ENCODE peak calls at places on chromosomes 12 and 14, in six cellular contexts. E is HTR-8/SVneo; T is CD4-positive, CD25-positive, alpha-beta regulatory T cell; O is SK-N-DZ; L is pons; I is RWPE1. D is an unnamed sample.

GRCh38 chr12:5276327-5276880 is 155.5 kb upstream of the NTF3 start:
- DNase-seq in E (no peak), T (no peak), O (no peak), L (no peak), I (no peak), D (no peak)

GRCh38 chr12:105474672-105475071 is 144.2 kb downstream of the C12orf75 start:
- DNase-seq in E (no peak), T (no peak), O (no peak), L (no peak), I (peak), D (peak)

GRCh38 chr12:49352351-49352750 is 5.7 kb downstream of the DNAJC22 start:
- DNase-seq in E (no peak), T (no peak), O (no peak), L (no peak), I (no peak), D (no peak)

GRCh38 chr12:119692410-119692809 is 24.5 kb downstream of the PRKAB1 start:
- DNase-seq in E (no peak), T (no peak), O (no peak), L (no peak), I (no peak), D (no peak)

GRCh38 chr12:66627270-66627987 is 51.4 kb downstream of the GRIP1 start:
- DNase-seq in E (no peak), T (no peak), O (no peak), L (no peak), I (no peak), D (no peak)

GRCh38 chr12:106417926-106418910 is 60.7 kb downstream of the POLR3B start:
- DNase-seq in E (peak), T (no peak), O (no peak), L (no peak), I (peak), D (peak)

GRCh38 chr14:68232643-68233055 is 413.1 kb downstream of the RAD51B start:
- DNase-seq in E (peak), T (no peak), O (no peak), L (peak), I (peak), D (peak)

GRCh38 chr12:104249017-104249416 is 33.4 kb downstream of the TXNRD1 start:
- DNase-seq in E (no peak), T (no peak), O (no peak), L (no peak), I (no peak), D (no peak)

GRCh38 chr12:118035194-118036041 is 18.9 kb downstream of the RFC5 start:
- DNase-seq in E (no peak), T (no peak), O (no peak), L (peak), I (no peak), D (no peak)

GRCh38 chr14:90621205-90621600 is 195.0 kb downstream of the TTC7B start:
- DNase-seq in E (no peak), T (no peak), O (no peak), L (no peak), I (no peak), D (no peak)

GRCh38 chr14:96584199-96584906 is 82.2 kb downstream of the PAPOLA start:
- DNase-seq in E (peak), T (peak), O (peak), L (no peak), I (peak), D (peak)

GRCh38 chr14:101687756-101688546 is 73.6 kb upstream of the PPP2R5C start:
- DNase-seq in E (no peak), T (no peak), O (no peak), L (no peak), I (peak), D (peak)

GRCh38 chr14:49992901-49993335 is 100.0 kb downstream of the ARF6 start:
- DNase-seq in E (no peak), T (no peak), O (no peak), L (no peak), I (no peak), D (peak)

GRCh38 chr12:49647827-49648721 is 24.7 kb downstream of the PRPF40B start:
- DNase-seq in E (no peak), T (no peak), O (no peak), L (no peak), I (no peak), D (peak)

GRCh38 chr12:23098110-23099049 is 473.4 kb downstream of the ETNK1 start:
- DNase-seq in E (no peak), T (no peak), O (peak), L (no peak), I (no peak), D (no peak)

GRCh38 chr14:94795372-94795771 is 25.5 kb upstream of the GSC start:
- DNase-seq in E (peak), T (no peak), O (no peak), L (no peak), I (peak), D (no peak)

GRCh38 chr12:27866382-27867101 is 86.5 kb upstream of the MANSC4 start:
- DNase-seq in E (peak), T (no peak), O (peak), L (peak), I (no peak), D (peak)

GRCh38 chr14:88604213-88604612 is 41.4 kb downstream of the ZC3H14 start:
- DNase-seq in E (no peak), T (no peak), O (no peak), L (no peak), I (no peak), D (no peak)

GRCh38 chr14:60723218-60724079 is 702 bp downstream of the SIX4 start:
- DNase-seq in E (peak), T (peak), O (peak), L (no peak), I (peak), D (peak)

GRCh38 chr14:89807151-89807550 is 147.4 kb downstream of the EFCAB11 start:
- DNase-seq in E (no peak), T (no peak), O (no peak), L (no peak), I (no peak), D (no peak)

GRCh38 chr12:99618657-99619056 is 28.9 kb upstream of the GARIN6 start:
- DNase-seq in E (no peak), T (no peak), O (no peak), L (no peak), I (no peak), D (peak)

GRCh38 chr12:67714648-67715047 is 66.1 kb downstream of the DYRK2 start:
- DNase-seq in E (no peak), T (no peak), O (no peak), L (no peak), I (no peak), D (no peak)

GRCh38 chr12:6891637-6892036 is 13.0 kb upstream of the LRRC23 start:
- DNase-seq in E (no peak), T (no peak), O (no peak), L (no peak), I (no peak), D (no peak)

GRCh38 chr14:72796935-72797334 is 97.0 kb downstream of the DPF3 start:
- DNase-seq in E (no peak), T (no peak), O (no peak), L (peak), I (no peak), D (no peak)

GRCh38 chr14:20332946-20333782 is at the start of gene CCNB1IP1:
- DNase-seq in E (peak), T (peak), O (peak), L (peak), I (peak), D (peak)

GRCh38 chr14:73755434-73756014 is 41.3 kb upstream of the PNMA1 start:
- DNase-seq in E (no peak), T (no peak), O (no peak), L (peak), I (no peak), D (peak)

GRCh38 chr12:83102499-83102898 is 415.8 kb downstream of the TMTC2 start:
- DNase-seq in E (no peak), T (no peak), O (no peak), L (no peak), I (no peak), D (no peak)

GRCh38 chr14:52954346-52955214 is 3.7 kb upstream of the FERMT2 start:
- DNase-seq in E (no peak), T (no peak), O (no peak), L (peak), I (no peak), D (no peak)

GRCh38 chr14:93032301-93032929 is 83.3 kb downstream of the ITPK1 start:
- DNase-seq in E (no peak), T (no peak), O (no peak), L (no peak), I (no peak), D (no peak)

GRCh38 chr12:32252199-32253073 is 145.8 kb downstream of the BICD1 start:
- DNase-seq in E (no peak), T (no peak), O (peak), L (no peak), I (no peak), D (no peak)

D was measured in trophoblast cell.